ENCODE peak calls at places on chromosomes 16 and 17, in four cellular contexts. One of them, this sample, is unnamed.

GRCh38 chr16:6483634-6484033 is 849.0 kb upstream of the RBFOX1 start:
- DNase-seq in brain microvascular endothelial cell: no peak
- DNase-seq in adrenal gland: no peak
- DNase-seq in heart right ventricle: no peak
- DNase-seq in this sample: no peak

GRCh38 chr16:3846595-3847091 is 33.9 kb downstream of the CREBBP start:
- DNase-seq in heart right ventricle: no peak
- DNase-seq in adrenal gland: no peak
- DNase-seq in brain microvascular endothelial cell: no peak
- DNase-seq in this sample: no peak

GRCh38 chr17:78828470-78829185 is 12.0 kb downstream of the USP36 start:
- DNase-seq in heart right ventricle: no peak
- DNase-seq in adrenal gland: no peak
- DNase-seq in brain microvascular endothelial cell: peak; percentile 73
- DNase-seq in this sample: no peak

GRCh38 chr17:1718362-1719165 is 5.9 kb upstream of the WDR81 start:
- DNase-seq in heart right ventricle: no peak
- DNase-seq in brain microvascular endothelial cell: no peak
- DNase-seq in adrenal gland: no peak
- DNase-seq in this sample: no peak

GRCh38 chr17:19433240-19433639 is 22.2 kb downstream of the RNF112 start:
- DNase-seq in brain microvascular endothelial cell: no peak
- DNase-seq in adrenal gland: no peak
- DNase-seq in heart right ventricle: no peak
- DNase-seq in this sample: no peak

GRCh38 chr16:71537643-71538042 is 11.4 kb downstream of the CHST4 start:
- DNase-seq in heart right ventricle: no peak
- DNase-seq in brain microvascular endothelial cell: peak; percentile 38
- DNase-seq in adrenal gland: peak; percentile 43
- DNase-seq in this sample: no peak

GRCh38 chr17:57906910-57907309 is 48.3 kb downstream of the CUEDC1 start:
- DNase-seq in adrenal gland: no peak
- DNase-seq in brain microvascular endothelial cell: no peak
- DNase-seq in heart right ventricle: no peak
- DNase-seq in this sample: no peak

GRCh38 chr17:7083592-7083991 is 3.5 kb upstream of the CLEC10A start:
- DNase-seq in adrenal gland: no peak
- DNase-seq in brain microvascular endothelial cell: peak; percentile 40
- DNase-seq in heart right ventricle: no peak
- DNase-seq in this sample: no peak

GRCh38 chr16:50043358-50043757 is 18.3 kb downstream of the CNEP1R1 start:
- DNase-seq in brain microvascular endothelial cell: no peak
- DNase-seq in heart right ventricle: no peak
- DNase-seq in adrenal gland: no peak
- DNase-seq in this sample: no peak

GRCh38 chr16:2511128-2511785 is 2.5 kb upstream of the ATP6V0C start:
- DNase-seq in adrenal gland: peak; percentile 38
- DNase-seq in heart right ventricle: peak; percentile 70
- DNase-seq in brain microvascular endothelial cell: peak; percentile 52
- DNase-seq in this sample: no peak

GRCh38 chr16:75758215-75758614 is 31.9 kb upstream of the CPHXL start:
- DNase-seq in heart right ventricle: no peak
- DNase-seq in brain microvascular endothelial cell: peak; percentile 45
- DNase-seq in adrenal gland: no peak
- DNase-seq in this sample: no peak

GRCh38 chr16:47446431-47446830 is 14.4 kb downstream of the ITFG1 start:
- DNase-seq in brain microvascular endothelial cell: no peak
- DNase-seq in adrenal gland: no peak
- DNase-seq in heart right ventricle: no peak
- DNase-seq in this sample: no peak

GRCh38 chr16:29835926-29836325 is 15.7 kb downstream of the MVP start:
- DNase-seq in brain microvascular endothelial cell: no peak
- DNase-seq in adrenal gland: no peak
- DNase-seq in heart right ventricle: no peak
- DNase-seq in this sample: no peak

GRCh38 chr16:46620265-46621005 is 744 bp downstream of the SHCBP1 start:
- DNase-seq in brain microvascular endothelial cell: peak; percentile 8
- DNase-seq in adrenal gland: no peak
- DNase-seq in heart right ventricle: no peak
- DNase-seq in this sample: no peak

GRCh38 chr17:4900231-4901107 is 1.1 kb downstream of the C17orf107 start:
- DNase-seq in brain microvascular endothelial cell: no peak
- DNase-seq in heart right ventricle: no peak
- DNase-seq in adrenal gland: no peak
- DNase-seq in this sample: no peak

GRCh38 chr17:82256242-82256894 is 17.1 kb downstream of the CSNK1D start:
- DNase-seq in brain microvascular endothelial cell: no peak
- DNase-seq in adrenal gland: no peak
- DNase-seq in heart right ventricle: no peak
- DNase-seq in this sample: no peak

GRCh38 chr17:32746698-32747097 is 130.2 kb downstream of the MYO1D start:
- DNase-seq in adrenal gland: no peak
- DNase-seq in brain microvascular endothelial cell: peak; percentile 33
- DNase-seq in heart right ventricle: no peak
- DNase-seq in this sample: no peak

GRCh38 chr17:65917560-65917959 is 274.4 kb downstream of the CEP112 start:
- DNase-seq in adrenal gland: peak; percentile 19
- DNase-seq in heart right ventricle: no peak
- DNase-seq in brain microvascular endothelial cell: no peak
- DNase-seq in this sample: no peak

GRCh38 chr16:86665319-86665675 is 86.9 kb downstream of the FOXL1 start:
- DNase-seq in brain microvascular endothelial cell: peak; percentile 59
- DNase-seq in heart right ventricle: no peak
- DNase-seq in adrenal gland: no peak
- DNase-seq in this sample: no peak

GRCh38 chr16:86914850-86915717 is 336.7 kb downstream of the FOXL1 start:
- DNase-seq in adrenal gland: no peak
- DNase-seq in brain microvascular endothelial cell: no peak
- DNase-seq in heart right ventricle: no peak
- DNase-seq in this sample: no peak

GRCh38 chr17:82974136-82974952 is 105.1 kb upstream of the METRNL start:
- DNase-seq in heart right ventricle: no peak
- DNase-seq in brain microvascular endothelial cell: no peak
- DNase-seq in adrenal gland: no peak
- DNase-seq in this sample: no peak

GRCh38 chr16:31421587-31421986 is 6.6 kb downstream of the COX6A2 start:
- DNase-seq in heart right ventricle: no peak
- DNase-seq in brain microvascular endothelial cell: no peak
- DNase-seq in adrenal gland: no peak
- DNase-seq in this sample: no peak

GRCh38 chr16:70540994-70541393 is 17.4 kb downstream of the SF3B3 start:
- DNase-seq in heart right ventricle: no peak
- DNase-seq in brain microvascular endothelial cell: no peak
- DNase-seq in adrenal gland: no peak
- DNase-seq in this sample: no peak

GRCh38 chr16:87317766-87318121 is 552 bp upstream of the C16orf95 start:
- DNase-seq in brain microvascular endothelial cell: peak; percentile 37
- DNase-seq in adrenal gland: peak; percentile 71
- DNase-seq in heart right ventricle: peak; percentile 51
- DNase-seq in this sample: no peak

GRCh38 chr17:42283241-42284019 is 4.9 kb upstream of the STAT5A start:
- DNase-seq in heart right ventricle: no peak
- DNase-seq in brain microvascular endothelial cell: no peak
- DNase-seq in adrenal gland: peak; percentile 85
- DNase-seq in this sample: no peak

GRCh38 chr17:17682293-17682736 is 1.1 kb downstream of the RAI1 start:
- DNase-seq in heart right ventricle: peak; percentile 59
- DNase-seq in adrenal gland: no peak
- DNase-seq in brain microvascular endothelial cell: no peak
- DNase-seq in this sample: no peak

GRCh38 chr16:10941127-10941933 is 938 bp downstream of the DEXI start:
- DNase-seq in heart right ventricle: no peak
- DNase-seq in brain microvascular endothelial cell: no peak
- DNase-seq in adrenal gland: no peak
- DNase-seq in this sample: no peak

GRCh38 chr16:15765880-15766279 is 90.9 kb downstream of the MYH11 start:
- DNase-seq in brain microvascular endothelial cell: peak; percentile 45
- DNase-seq in adrenal gland: peak; percentile 29
- DNase-seq in heart right ventricle: no peak
- DNase-seq in this sample: no peak

GRCh38 chr16:84461029-84461415 is 43.4 kb downstream of the MEAK7 start:
- DNase-seq in adrenal gland: no peak
- DNase-seq in heart right ventricle: no peak
- DNase-seq in brain microvascular endothelial cell: no peak
- DNase-seq in this sample: no peak

GRCh38 chr16:86356804-86357203 is 153.5 kb upstream of the FOXF1 start:
- DNase-seq in brain microvascular endothelial cell: no peak
- DNase-seq in adrenal gland: no peak
- DNase-seq in heart right ventricle: no peak
- DNase-seq in this sample: no peak

GRCh38 chr17:11554042-11554441 is 44.2 kb upstream of the DNAH9 start:
- DNase-seq in brain microvascular endothelial cell: no peak
- DNase-seq in heart right ventricle: no peak
- DNase-seq in adrenal gland: no peak
- DNase-seq in this sample: no peak

GRCh38 chr17:81576621-81577277 is 24.6 kb upstream of the FAAP100 start:
- DNase-seq in brain microvascular endothelial cell: peak; percentile 78
- DNase-seq in adrenal gland: no peak
- DNase-seq in heart right ventricle: no peak
- DNase-seq in this sample: no peak

GRCh38 chr17:68674271-68674925 is 73.2 kb upstream of the FAM20A start:
- DNase-seq in brain microvascular endothelial cell: no peak
- DNase-seq in adrenal gland: no peak
- DNase-seq in heart right ventricle: no peak
- DNase-seq in this sample: no peak

GRCh38 chr16:20956319-20956718 is 55.7 kb downstream of the LYRM1 start:
- DNase-seq in heart right ventricle: no peak
- DNase-seq in brain microvascular endothelial cell: no peak
- DNase-seq in adrenal gland: no peak
- DNase-seq in this sample: peak; percentile 7

DNA sequence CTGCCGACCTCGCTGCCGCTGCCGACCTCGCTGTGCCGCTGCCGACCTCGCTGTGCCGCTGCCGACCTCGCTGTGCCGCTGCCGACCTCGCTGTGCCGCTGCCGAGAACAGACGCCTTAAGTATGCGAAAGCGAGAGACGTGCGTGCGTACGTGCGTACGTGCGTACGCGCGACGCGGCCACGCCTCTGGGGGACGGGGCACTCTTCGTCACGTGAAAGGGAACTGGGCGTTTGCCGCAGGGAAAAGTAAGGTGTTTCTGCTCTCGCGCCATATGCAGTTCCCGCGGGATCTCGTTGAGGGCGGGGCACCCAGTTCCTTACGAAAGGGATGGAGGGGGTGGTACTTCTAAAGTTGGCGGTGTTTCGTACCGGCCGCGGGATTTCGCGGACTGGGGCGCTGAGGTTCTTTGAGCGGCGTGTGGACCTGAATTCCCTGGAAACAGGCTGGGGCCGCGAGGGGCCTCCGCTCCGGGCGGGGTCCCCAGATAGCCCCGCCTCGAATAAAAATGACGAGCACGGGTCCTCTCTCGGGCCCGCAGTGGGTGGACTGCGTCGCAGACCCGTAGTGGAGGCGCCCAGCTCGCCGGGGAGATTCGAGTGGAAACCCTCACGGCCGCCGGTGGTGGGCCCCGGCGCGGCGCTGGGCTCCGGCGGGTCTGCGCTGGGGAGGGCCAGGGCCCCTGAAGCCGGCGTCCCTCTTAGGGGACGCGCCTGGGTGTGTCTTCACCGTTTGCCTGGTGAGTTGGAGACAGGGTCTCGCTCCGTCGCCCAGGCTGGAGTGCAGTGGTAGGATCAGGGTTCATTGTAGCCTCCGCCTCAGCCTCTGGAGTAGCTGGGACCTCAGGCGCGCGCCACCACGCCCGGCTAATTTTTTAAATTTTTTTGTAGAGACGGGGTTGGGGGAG is at the start of gene EIF4A3:
- DNase-seq in heart right ventricle: peak; percentile 98
- DNase-seq in adrenal gland: peak; percentile 99
- DNase-seq in brain microvascular endothelial cell: peak; percentile 98
- DNase-seq in this sample: peak; percentile 93
- TF ChIP-seq CTCF in heart right ventricle: peak; percentile 36
- TF ChIP-seq CTCF in adrenal gland: no peak
- TF ChIP-seq CTCF in brain microvascular endothelial cell: no peak
- TF ChIP-seq CTCF in this sample: no peak

GRCh38 chr17:48642059-48642842 is 16.1 kb upstream of the HOXB9 start:
- DNase-seq in adrenal gland: no peak
- DNase-seq in brain microvascular endothelial cell: no peak
- DNase-seq in heart right ventricle: no peak
- DNase-seq in this sample: no peak

GRCh38 chr17:48640858-48641180 is 14.7 kb upstream of the HOXB9 start:
- DNase-seq in heart right ventricle: no peak
- DNase-seq in adrenal gland: no peak
- DNase-seq in brain microvascular endothelial cell: no peak
- DNase-seq in this sample: no peak

GRCh38 chr17:48639982-48640857 is 14.1 kb upstream of the HOXB9 start:
- DNase-seq in adrenal gland: no peak
- DNase-seq in heart right ventricle: no peak
- DNase-seq in brain microvascular endothelial cell: no peak
- DNase-seq in this sample: no peak

GRCh38 chr17:48642843-48643696 is 16.9 kb upstream of the HOXB9 start:
- DNase-seq in heart right ventricle: no peak
- DNase-seq in brain microvascular endothelial cell: no peak
- DNase-seq in adrenal gland: no peak
- DNase-seq in this sample: no peak

GRCh38 chr17:48641541-48642058 is 15.4 kb upstream of the HOXB9 start:
- DNase-seq in heart right ventricle: no peak
- DNase-seq in brain microvascular endothelial cell: no peak
- DNase-seq in adrenal gland: no peak
- DNase-seq in this sample: no peak
- H3K4me3 ChIP-seq in heart right ventricle: no peak overlapping the region
- H3K4me3 ChIP-seq in brain microvascular endothelial cell: no peak overlapping the region
- H3K4me3 ChIP-seq in adrenal gland: no peak overlapping the region
- H3K4me3 ChIP-seq in this sample: no peak overlapping the region

DNA sequence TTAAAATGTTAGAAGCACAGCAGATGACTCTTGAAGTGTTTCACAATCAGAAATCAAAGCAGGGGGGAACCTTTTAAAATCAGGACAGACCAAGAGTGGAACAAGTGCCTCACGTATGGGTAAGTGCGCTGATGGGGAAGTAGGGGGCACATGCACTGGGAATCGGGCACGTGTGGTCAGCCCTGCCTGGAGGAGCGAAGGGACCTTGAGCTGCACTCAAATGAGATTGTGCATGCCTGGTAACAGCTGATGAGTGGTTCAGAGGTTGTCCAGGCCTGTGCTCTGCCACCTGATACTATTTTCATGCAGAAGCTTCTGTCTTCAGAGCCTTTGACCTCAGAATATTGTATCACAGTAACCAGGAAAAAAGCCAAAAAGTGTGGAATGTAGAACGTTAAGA is 13.7 kb upstream of the XYLT2 start:
- DNase-seq in brain microvascular endothelial cell: no peak
- DNase-seq in adrenal gland: peak; percentile 77
- DNase-seq in heart right ventricle: no peak
- DNase-seq in this sample: no peak
- TF ChIP-seq CTCF in brain microvascular endothelial cell: no peak
- TF ChIP-seq CTCF in adrenal gland: no peak
- TF ChIP-seq CTCF in heart right ventricle: no peak
- TF ChIP-seq CTCF in this sample: no peak

DNA sequence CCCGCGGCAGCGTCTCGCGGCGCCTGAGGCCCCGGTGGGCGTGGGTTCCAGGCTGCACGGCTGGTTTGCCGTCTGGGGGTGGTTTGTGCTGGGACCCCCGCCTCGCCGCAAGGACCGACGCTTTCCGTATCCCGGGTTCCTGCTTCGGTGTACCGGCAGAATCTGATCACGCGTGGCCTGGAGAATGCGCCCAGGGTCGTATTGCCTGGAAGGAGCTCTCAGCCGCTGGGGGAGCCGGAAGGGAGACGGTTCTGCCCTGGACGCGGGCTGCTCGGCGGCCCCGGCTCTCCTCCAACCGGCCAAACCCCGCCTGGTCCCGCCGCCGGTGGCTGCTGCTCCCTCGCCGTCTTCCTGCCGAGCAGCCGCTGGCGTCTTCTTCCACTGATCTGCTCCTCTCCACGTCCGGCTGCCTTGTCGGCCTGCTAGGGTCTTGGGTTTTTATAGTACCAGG is 39.8 kb downstream of the ZNF778 start:
- DNase-seq in heart right ventricle: no peak
- DNase-seq in adrenal gland: no peak
- DNase-seq in brain microvascular endothelial cell: no peak
- DNase-seq in this sample: no peak
- H3K4me3 ChIP-seq in heart right ventricle: peak overlapping the region; percentile 35
- H3K4me3 ChIP-seq in adrenal gland: no peak overlapping the region
- H3K4me3 ChIP-seq in brain microvascular endothelial cell: peak overlapping the region; percentile 45
- H3K4me3 ChIP-seq in this sample: peak overlapping the region; percentile 49